ENCODE peak calls at places on chromosomes 7 and 10, in six cellular contexts. One of them, this sample, is unnamed. For H3K9me3, the result is how much of the 10 kb centered on the place peaks cover.

GRCh38 chr7:101778181-101778580 is 39.2 kb upstream of the CUX1 start:
- DNase-seq in Panc1: no peak
- DNase-seq in astrocyte: no peak
- DNase-seq in cardiac muscle cell: no peak
- DNase-seq in tibial nerve: no peak
- DNase-seq in suprapubic skin: no peak
- DNase-seq in this sample: no peak

GRCh38 chr7:46157414-46157813 is 236.3 kb upstream of the IGFBP3 start:
- DNase-seq in Panc1: no peak
- DNase-seq in astrocyte: no peak
- DNase-seq in cardiac muscle cell: no peak
- DNase-seq in tibial nerve: no peak
- DNase-seq in suprapubic skin: no peak
- DNase-seq in this sample: no peak

GRCh38 chr10:33537066-33537465 is 202.6 kb upstream of the NRP1 start:
- DNase-seq in Panc1: no peak
- DNase-seq in astrocyte: peak
- DNase-seq in cardiac muscle cell: no peak
- DNase-seq in tibial nerve: no peak
- DNase-seq in suprapubic skin: no peak
- DNase-seq in this sample: no peak

GRCh38 chr7:20470726-20471125 is 140.0 kb downstream of the ITGB8 start:
- DNase-seq in Panc1: no peak
- DNase-seq in astrocyte: peak
- DNase-seq in cardiac muscle cell: peak
- DNase-seq in tibial nerve: no peak
- DNase-seq in suprapubic skin: no peak
- DNase-seq in this sample: no peak

GRCh38 chr7:156017916-156018700 is 205.8 kb upstream of the SHH start:
- DNase-seq in Panc1: no peak
- DNase-seq in astrocyte: no peak
- DNase-seq in cardiac muscle cell: no peak
- DNase-seq in tibial nerve: no peak
- DNase-seq in suprapubic skin: no peak
- DNase-seq in this sample: no peak

GRCh38 chr7:40833541-40834234 is 698.9 kb downstream of the SUGCT start:
- DNase-seq in Panc1: no peak
- DNase-seq in astrocyte: peak
- DNase-seq in cardiac muscle cell: peak
- DNase-seq in tibial nerve: no peak
- DNase-seq in suprapubic skin: no peak
- DNase-seq in this sample: no peak

GRCh38 chr7:47720907-47721244 is 139.0 kb upstream of the TNS3 start:
- DNase-seq in Panc1: no peak
- DNase-seq in astrocyte: no peak
- DNase-seq in cardiac muscle cell: no peak
- DNase-seq in tibial nerve: no peak
- DNase-seq in suprapubic skin: no peak
- DNase-seq in this sample: no peak

GRCh38 chr7:18768256-18768655 is 272.7 kb downstream of the HDAC9 start:
- DNase-seq in Panc1: no peak
- DNase-seq in astrocyte: peak
- DNase-seq in cardiac muscle cell: no peak
- DNase-seq in tibial nerve: no peak
- DNase-seq in suprapubic skin: no peak
- DNase-seq in this sample: no peak

GRCh38 chr10:317219-317868 is 182.1 kb downstream of the ZMYND11 start:
- DNase-seq in Panc1: no peak
- DNase-seq in astrocyte: peak
- DNase-seq in cardiac muscle cell: peak
- DNase-seq in tibial nerve: no peak
- DNase-seq in suprapubic skin: no peak
- DNase-seq in this sample: no peak

GRCh38 chr10:22988581-22989360 is 60.9 kb downstream of the ARMC3 start:
- DNase-seq in Panc1: peak
- DNase-seq in astrocyte: peak
- DNase-seq in cardiac muscle cell: peak
- DNase-seq in tibial nerve: peak
- DNase-seq in suprapubic skin: peak
- DNase-seq in this sample: peak

GRCh38 chr7:939843-940242 is 14.6 kb downstream of the ADAP1 start:
- DNase-seq in Panc1: no peak
- DNase-seq in astrocyte: no peak
- DNase-seq in cardiac muscle cell: no peak
- DNase-seq in tibial nerve: no peak
- DNase-seq in suprapubic skin: peak
- DNase-seq in this sample: no peak

GRCh38 chr10:119817991-119818888 is 54.4 kb downstream of the MCMBP start:
- DNase-seq in Panc1: no peak
- DNase-seq in astrocyte: peak
- DNase-seq in cardiac muscle cell: peak
- DNase-seq in tibial nerve: peak
- DNase-seq in suprapubic skin: peak
- DNase-seq in this sample: no peak

GRCh38 chr7:16816820-16817219 is 12.0 kb upstream of the AGR2 start:
- DNase-seq in Panc1: no peak
- DNase-seq in astrocyte: no peak
- DNase-seq in cardiac muscle cell: no peak
- DNase-seq in tibial nerve: no peak
- DNase-seq in suprapubic skin: no peak
- DNase-seq in this sample: no peak

GRCh38 chr7:1323178-1324027 is 90.7 kb downstream of the UNCX start:
- DNase-seq in Panc1: no peak
- DNase-seq in astrocyte: no peak
- DNase-seq in cardiac muscle cell: peak
- DNase-seq in tibial nerve: no peak
- DNase-seq in suprapubic skin: no peak
- DNase-seq in this sample: no peak

GRCh38 chr10:103475437-103475836 is 3.6 kb downstream of the CALHM3 start:
- DNase-seq in Panc1: no peak
- DNase-seq in astrocyte: no peak
- DNase-seq in cardiac muscle cell: no peak
- DNase-seq in tibial nerve: no peak
- DNase-seq in suprapubic skin: no peak
- DNase-seq in this sample: no peak

GRCh38 chr10:22335204-22335956 is 9.9 kb upstream of the SPAG6 start:
- DNase-seq in Panc1: no peak
- DNase-seq in astrocyte: peak
- DNase-seq in cardiac muscle cell: peak
- DNase-seq in tibial nerve: no peak
- DNase-seq in suprapubic skin: peak
- DNase-seq in this sample: peak

GRCh38 chr10:101489355-101489754 is 98.7 kb downstream of the POLL start:
- DNase-seq in Panc1: no peak
- DNase-seq in astrocyte: peak
- DNase-seq in cardiac muscle cell: peak
- DNase-seq in tibial nerve: no peak
- DNase-seq in suprapubic skin: no peak
- DNase-seq in this sample: no peak

GRCh38 chr10:34124522-34125035 is 690.5 kb downstream of the PARD3 start:
- DNase-seq in Panc1: peak
- DNase-seq in astrocyte: peak
- DNase-seq in cardiac muscle cell: peak
- DNase-seq in tibial nerve: no peak
- DNase-seq in suprapubic skin: no peak
- DNase-seq in this sample: no peak

GRCh38 chr10:6020806-6021205 is 41.4 kb downstream of the IL2RA start:
- DNase-seq in Panc1: no peak
- DNase-seq in astrocyte: no peak
- DNase-seq in cardiac muscle cell: no peak
- DNase-seq in tibial nerve: no peak
- DNase-seq in suprapubic skin: no peak
- DNase-seq in this sample: no peak

GRCh38 chr7:28581351-28581750 is 169.0 kb downstream of the CREB5 start:
- DNase-seq in Panc1: no peak
- DNase-seq in astrocyte: peak
- DNase-seq in cardiac muscle cell: no peak
- DNase-seq in tibial nerve: no peak
- DNase-seq in suprapubic skin: no peak
- DNase-seq in this sample: no peak

GRCh38 chr10:104130041-104130440 is 8.1 kb downstream of the SFR1 start:
- DNase-seq in Panc1: no peak
- DNase-seq in astrocyte: no peak
- DNase-seq in cardiac muscle cell: peak
- DNase-seq in tibial nerve: no peak
- DNase-seq in suprapubic skin: no peak
- DNase-seq in this sample: no peak

GRCh38 chr10:131257027-131257426 is 54.5 kb downstream of the TCERG1L start:
- DNase-seq in Panc1: no peak
- DNase-seq in astrocyte: no peak
- DNase-seq in cardiac muscle cell: no peak
- DNase-seq in tibial nerve: no peak
- DNase-seq in suprapubic skin: no peak
- DNase-seq in this sample: no peak
- H3K9me3 ChIP-seq in Panc1: under half
- H3K9me3 ChIP-seq in astrocyte: under half
- H3K9me3 ChIP-seq in cardiac muscle cell: under half
- H3K9me3 ChIP-seq in tibial nerve: under half
- H3K9me3 ChIP-seq in suprapubic skin: under half
- H3K9me3 ChIP-seq in this sample: under half

DNA sequence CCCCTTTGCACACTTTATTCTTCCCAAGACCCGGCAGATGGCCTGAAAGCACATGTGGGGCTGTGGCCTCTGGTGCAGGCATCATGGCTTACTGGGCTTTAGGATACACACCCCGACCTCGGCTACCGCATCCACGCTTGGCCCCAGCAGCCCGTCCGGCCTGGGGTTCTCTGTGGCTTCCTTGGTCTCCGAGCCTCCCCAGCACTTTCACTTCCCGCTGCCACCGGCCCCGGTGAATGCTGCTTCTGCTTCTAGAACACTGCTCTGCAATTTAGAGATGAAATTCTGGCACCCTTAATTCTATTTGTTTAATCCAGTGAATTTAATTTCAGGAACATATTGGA is 433.0 kb downstream of the DNAJB6 start:
- DNase-seq in Panc1: no peak
- DNase-seq in astrocyte: no peak
- DNase-seq in cardiac muscle cell: no peak
- DNase-seq in tibial nerve: no peak
- DNase-seq in suprapubic skin: no peak
- DNase-seq in this sample: no peak
- H3K9me3 ChIP-seq in Panc1: under half
- H3K9me3 ChIP-seq in astrocyte: under half
- H3K9me3 ChIP-seq in cardiac muscle cell: under half
- H3K9me3 ChIP-seq in tibial nerve: under half
- H3K9me3 ChIP-seq in suprapubic skin: under half
- H3K9me3 ChIP-seq in this sample: under half

GRCh38 chr10:105577865-105578607 is 936.9 kb downstream of the SORCS3 start:
- DNase-seq in Panc1: no peak
- DNase-seq in astrocyte: no peak
- DNase-seq in cardiac muscle cell: no peak
- DNase-seq in tibial nerve: no peak
- DNase-seq in suprapubic skin: no peak
- DNase-seq in this sample: no peak
- H3K9me3 ChIP-seq in Panc1: under half
- H3K9me3 ChIP-seq in astrocyte: under half
- H3K9me3 ChIP-seq in cardiac muscle cell: under half
- H3K9me3 ChIP-seq in tibial nerve: under half
- H3K9me3 ChIP-seq in suprapubic skin: under half
- H3K9me3 ChIP-seq in this sample: under half

GRCh38 chr10:92664322-92664721 is 25.4 kb upstream of the HHEX start:
- DNase-seq in Panc1: no peak
- DNase-seq in astrocyte: no peak
- DNase-seq in cardiac muscle cell: no peak
- DNase-seq in tibial nerve: no peak
- DNase-seq in suprapubic skin: no peak
- DNase-seq in this sample: no peak
- H3K9me3 ChIP-seq in Panc1: under half
- H3K9me3 ChIP-seq in astrocyte: under half
- H3K9me3 ChIP-seq in cardiac muscle cell: under half
- H3K9me3 ChIP-seq in tibial nerve: under half
- H3K9me3 ChIP-seq in suprapubic skin: under half
- H3K9me3 ChIP-seq in this sample: under half

GRCh38 chr10:74122060-74122459 is 28.6 kb downstream of the AP3M1 start:
- DNase-seq in Panc1: no peak
- DNase-seq in astrocyte: no peak
- DNase-seq in cardiac muscle cell: no peak
- DNase-seq in tibial nerve: no peak
- DNase-seq in suprapubic skin: no peak
- DNase-seq in this sample: no peak
- H3K9me3 ChIP-seq in Panc1: under half
- H3K9me3 ChIP-seq in astrocyte: under half
- H3K9me3 ChIP-seq in cardiac muscle cell: under half
- H3K9me3 ChIP-seq in tibial nerve: under half
- H3K9me3 ChIP-seq in suprapubic skin: under half
- H3K9me3 ChIP-seq in this sample: under half

GRCh38 chr10:78956391-78956790 is 112.4 kb upstream of the ZMIZ1 start:
- DNase-seq in Panc1: no peak
- DNase-seq in astrocyte: no peak
- DNase-seq in cardiac muscle cell: no peak
- DNase-seq in tibial nerve: no peak
- DNase-seq in suprapubic skin: no peak
- DNase-seq in this sample: no peak

GRCh38 chr10:78953124-78954008 is 115.4 kb upstream of the ZMIZ1 start:
- DNase-seq in Panc1: no peak
- DNase-seq in astrocyte: peak
- DNase-seq in cardiac muscle cell: peak
- DNase-seq in tibial nerve: no peak
- DNase-seq in suprapubic skin: no peak
- DNase-seq in this sample: no peak

GRCh38 chr10:78954009-78954297 is 114.8 kb upstream of the ZMIZ1 start:
- DNase-seq in Panc1: no peak
- DNase-seq in astrocyte: no peak
- DNase-seq in cardiac muscle cell: no peak
- DNase-seq in tibial nerve: no peak
- DNase-seq in suprapubic skin: no peak
- DNase-seq in this sample: no peak

GRCh38 chr10:78954701-78955100 is 114.1 kb upstream of the ZMIZ1 start:
- DNase-seq in Panc1: no peak
- DNase-seq in astrocyte: no peak
- DNase-seq in cardiac muscle cell: no peak
- DNase-seq in tibial nerve: no peak
- DNase-seq in suprapubic skin: no peak
- DNase-seq in this sample: no peak

DNA sequence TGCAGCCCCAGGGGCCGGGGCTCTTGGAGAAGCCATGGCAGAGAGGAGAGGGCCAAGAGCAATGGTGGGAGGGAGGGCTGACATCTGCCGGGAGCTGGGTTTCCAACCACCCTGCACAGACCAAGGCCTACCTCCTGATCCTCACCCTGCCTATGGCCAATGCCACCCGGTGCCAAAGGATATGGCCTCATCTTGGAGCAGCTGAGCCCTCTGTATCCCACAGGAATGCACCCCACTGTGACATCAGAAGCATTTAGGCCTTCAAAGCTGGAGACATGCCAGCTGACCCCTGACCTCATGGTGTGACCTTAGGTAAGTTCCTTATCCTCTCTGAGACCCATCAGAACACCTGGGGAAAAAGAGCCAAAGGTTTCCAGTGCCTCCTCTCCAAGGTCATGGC is 113.6 kb upstream of the ZMIZ1 start:
- DNase-seq in Panc1: no peak
- DNase-seq in astrocyte: no peak
- DNase-seq in cardiac muscle cell: no peak
- DNase-seq in tibial nerve: no peak
- DNase-seq in suprapubic skin: no peak
- DNase-seq in this sample: no peak
- H3K9me3 ChIP-seq in Panc1: under half
- H3K9me3 ChIP-seq in astrocyte: under half
- H3K9me3 ChIP-seq in cardiac muscle cell: under half
- H3K9me3 ChIP-seq in tibial nerve: under half
- H3K9me3 ChIP-seq in suprapubic skin: under half
- H3K9me3 ChIP-seq in this sample: under half

GRCh38 chr7:158931899-158932298 is 75.5 kb downstream of the DYNC2I1 start:
- DNase-seq in Panc1: no peak
- DNase-seq in astrocyte: no peak
- DNase-seq in cardiac muscle cell: no peak
- DNase-seq in tibial nerve: no peak
- DNase-seq in suprapubic skin: no peak
- DNase-seq in this sample: no peak
- H3K9me3 ChIP-seq in Panc1: under half
- H3K9me3 ChIP-seq in astrocyte: under half
- H3K9me3 ChIP-seq in cardiac muscle cell: under half
- H3K9me3 ChIP-seq in tibial nerve: under half
- H3K9me3 ChIP-seq in suprapubic skin: under half
- H3K9me3 ChIP-seq in this sample: under half

This sample was measured in T-helper 17 cell.